ENCODE peak calls at places on chromosome 22, in nine cellular contexts. U is heart left ventricle, P is aorta, M is H7, G is fibroblast of lung, D is mesendoderm, Z is testis, J is HCT116, R is neuronal stem cell. W is an unnamed sample.
A peak's percentile ranks its signal among the peaks of the same experiment; 100 is the strongest.

GRCh38 chr22:27985323-27986275 is 66.5 kb upstream of the PITPNB start:
- DNase-seq in U (no peak), P (no peak), M (no peak), G (no peak), D (peak; percentile 15), Z (peak; percentile 10), J (no peak), R (no peak), W (no peak)

GRCh38 chr22:36359172-36359973 is 28.4 kb downstream of the MYH9 start:
- DNase-seq in U (no peak), P (no peak), M (no peak), G (no peak), D (no peak), Z (no peak), J (no peak), R (no peak), W (no peak)

GRCh38 chr22:37843746-37844089 is 416 bp downstream of the ANKRD54 start:
- DNase-seq in U (no peak), P (peak; percentile 65), M (peak; percentile 90), G (no peak), D (no peak), Z (peak; percentile 56), J (no peak), R (no peak), W (peak; percentile 55)

GRCh38 chr22:27123880-27124279 is 466.5 kb downstream of the MIAT start:
- DNase-seq in U (no peak), P (no peak), M (no peak), G (no peak), D (no peak), Z (no peak), J (no peak), R (no peak), W (no peak)

GRCh38 chr22:39302431-39302960 is 16.9 kb downstream of the RPL3 start:
- DNase-seq in U (no peak), P (no peak), M (no peak), G (no peak), D (no peak), Z (no peak), J (no peak), R (no peak), W (no peak)

GRCh38 chr22:38104084-38104483 is 6.4 kb downstream of the BAIAP2L2 start:
- DNase-seq in U (no peak), P (peak; percentile 26), M (peak; percentile 90), G (no peak), D (peak; percentile 76), Z (no peak), J (peak; percentile 8), R (no peak), W (no peak)

GRCh38 chr22:42805016-42805997 is 51.8 kb downstream of the ARFGAP3 start:
- DNase-seq in U (peak; percentile 47), P (no peak), M (peak; percentile 73), G (no peak), D (no peak), Z (peak; percentile 18), J (no peak), R (no peak), W (no peak)

GRCh38 chr22:27800250-27801131 is 1.1 kb downstream of the MN1 start:
- DNase-seq in U (no peak), P (peak; percentile 56), M (peak; percentile 87), G (peak; percentile 70), D (no peak), Z (no peak), J (no peak), R (peak; percentile 59), W (peak; percentile 24)

GRCh38 chr22:28283025-28283654 is 364.1 kb upstream of the PITPNB start:
- DNase-seq in U (no peak), P (no peak), M (no peak), G (peak; percentile 82), D (no peak), Z (no peak), J (no peak), R (no peak), W (no peak)

GRCh38 chr22:21615731-21616130 is 14.1 kb downstream of the YDJC start:
- DNase-seq in U (no peak), P (no peak), M (no peak), G (no peak), D (no peak), Z (no peak), J (no peak), R (no peak), W (no peak)

GRCh38 chr22:17159504-17159951 is 451 bp upstream of the HDHD5 start:
- DNase-seq in U (peak; percentile 52), P (peak; percentile 58), M (no peak), G (peak; percentile 62), D (no peak), Z (peak; percentile 71), J (peak; percentile 54), R (no peak), W (peak; percentile 53)

GRCh38 chr22:17155941-17156340 is 3.1 kb downstream of the HDHD5 start:
- DNase-seq in U (no peak), P (no peak), M (no peak), G (no peak), D (no peak), Z (no peak), J (no peak), R (no peak), W (no peak)

GRCh38 chr22:17158568-17159503 is at the start of gene HDHD5:
- DNase-seq in U (peak; percentile 93), P (peak; percentile 94), M (peak; percentile 98), G (peak; percentile 86), D (peak; percentile 95), Z (peak; percentile 94), J (peak; percentile 67), R (peak; percentile 87), W (peak; percentile 89)

GRCh38 chr22:17158176-17158567 is 905 bp downstream of the HDHD5 start:
- DNase-seq in U (no peak), P (no peak), M (no peak), G (no peak), D (no peak), Z (no peak), J (no peak), R (no peak), W (no peak)

GRCh38 chr22:17157714-17158113 is 1.4 kb downstream of the HDHD5 start:
- DNase-seq in U (no peak), P (no peak), M (no peak), G (no peak), D (no peak), Z (no peak), J (no peak), R (no peak), W (no peak)
- H3K4me3 ChIP-seq in U (peak overlapping the region; percentile 82), P (no peak overlapping the region), M (no peak overlapping the region), G (no peak overlapping the region), D (no peak overlapping the region), Z (peak overlapping the region; percentile 91), J (peak overlapping the region; percentile 78), R (peak overlapping the region; percentile 69), W (peak overlapping the region; percentile 76)

GRCh38 chr22:30233582-30233981 is 13.0 kb downstream of the LIF start:
- DNase-seq in U (no peak), P (no peak), M (no peak), G (no peak), D (no peak), Z (no peak), J (no peak), R (no peak), W (no peak)

GRCh38 chr22:30232716-30233218 is 13.8 kb downstream of the LIF start:
- DNase-seq in U (no peak), P (no peak), M (peak; percentile 68), G (peak; percentile 87), D (peak; percentile 28), Z (no peak), J (no peak), R (no peak), W (no peak)

GRCh38 chr22:30230330-30230729 is 16.2 kb downstream of the LIF start:
- DNase-seq in U (no peak), P (no peak), M (no peak), G (no peak), D (no peak), Z (no peak), J (no peak), R (no peak), W (no peak)

GRCh38 chr22:30228509-30229359 is 17.8 kb downstream of the LIF start:
- DNase-seq in U (no peak), P (no peak), M (no peak), G (peak; percentile 74), D (peak; percentile 91), Z (no peak), J (no peak), R (no peak), W (peak; percentile 77)

GRCh38 chr22:30230787-30231461 is 15.6 kb downstream of the LIF start:
- DNase-seq in U (no peak), P (no peak), M (no peak), G (no peak), D (no peak), Z (no peak), J (no peak), R (no peak), W (no peak)
- H3K27me3 ChIP-seq in U (peaks cover 5% of the 10 kb centered on the region), P (no peaks in the 10 kb centered on the region), M (no peaks in the 10 kb centered on the region), G (no peaks in the 10 kb centered on the region), D (no peaks in the 10 kb centered on the region), Z (no peaks in the 10 kb centered on the region), J (no peaks in the 10 kb centered on the region), R (no peaks in the 10 kb centered on the region), W (no peaks in the 10 kb centered on the region)

DNA sequence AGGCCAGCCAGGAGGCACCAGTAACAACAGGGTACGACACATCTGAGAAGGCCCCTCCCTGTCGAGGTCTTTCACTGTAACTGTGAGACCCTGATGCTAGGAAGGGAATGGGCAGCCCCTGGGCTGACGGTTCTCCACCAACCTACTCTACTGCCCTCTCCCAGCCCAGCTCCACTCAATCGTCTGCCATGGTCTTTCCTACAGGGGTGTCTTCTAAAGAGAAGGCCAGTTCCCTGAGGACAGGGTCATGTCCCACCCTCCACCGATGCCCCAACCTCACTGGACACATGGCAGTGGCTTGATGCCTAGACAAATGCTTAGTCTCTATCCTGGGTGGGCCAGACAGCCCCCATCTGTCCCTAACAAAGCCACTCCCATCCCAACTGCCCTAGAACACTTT is 46.0 kb upstream of the SLC25A1 start:
- DNase-seq in U (no peak), P (no peak), M (no peak), G (no peak), D (no peak), Z (no peak), J (no peak), R (no peak), W (no peak)
- H3K36me3 ChIP-seq in U (peaks cover 79% of the 10 kb centered on the region), P (peaks cover 3% of the 10 kb centered on the region), M (peaks cover 15% of the 10 kb centered on the region), G (peaks cover 2% of the 10 kb centered on the region), D (peaks cover 2% of the 10 kb centered on the region), Z (no peaks in the 10 kb centered on the region), J (no peaks in the 10 kb centered on the region), R (peaks cover 14% of the 10 kb centered on the region), W (no peaks in the 10 kb centered on the region)

GRCh38 chr22:33569547-33569946 is 350.7 kb downstream of the LARGE1 start:
- DNase-seq in U (no peak), P (no peak), M (no peak), G (no peak), D (peak; percentile 45), Z (no peak), J (no peak), R (no peak), W (no peak)
- H3K4me3 ChIP-seq in U (no peak overlapping the region), P (no peak overlapping the region), M (no peak overlapping the region), G (no peak overlapping the region), D (no peak overlapping the region), Z (no peak overlapping the region), J (no peak overlapping the region), R (no peak overlapping the region), W (no peak overlapping the region)